ENCODE peak calls at places on chromosomes 5 and 9, in five cellular contexts. Y is K562, T is H1, Q is HepG2, W is SK-N-SH. P is an unnamed sample.

GRCh38 chr9:79862921-79863890 is 291.4 kb downstream of the TLE4 start:
- DNase-seq in W (no peak), Q (no peak), T (no peak), Y (no peak), P (no peak)

GRCh38 chr9:89278997-89279739 is 31.8 kb upstream of the CKS2 start:
- DNase-seq in Q (peak), Y (peak), W (peak), T (no peak), P (no peak)

GRCh38 chr9:92035146-92035545 is 80.1 kb downstream of the SPTLC1 start:
- DNase-seq in W (no peak), T (no peak), Y (no peak), Q (no peak), P (no peak)

GRCh38 chr5:77425998-77426659 is 66.0 kb downstream of the WDR41 start:
- DNase-seq in Y (no peak), T (no peak), Q (peak), W (no peak), P (no peak)

GRCh38 chr9:16744386-16744785 is 126.1 kb downstream of the BNC2 start:
- DNase-seq in W (no peak), Y (no peak), T (no peak), Q (no peak), P (no peak)

GRCh38 chr5:150215978-150216944 is 26.4 kb downstream of the SLC6A7 start:
- DNase-seq in T (no peak), Q (peak), Y (peak), W (no peak), P (no peak)

GRCh38 chr9:131587906-131588305 is 42.6 kb downstream of the PRRT1B start:
- DNase-seq in W (no peak), T (no peak), Y (no peak), Q (no peak), P (no peak)

GRCh38 chr5:54727874-54728273 is 210.3 kb downstream of the SNX18 start:
- DNase-seq in Y (no peak), T (no peak), Q (no peak), W (no peak), P (no peak)

GRCh38 chr5:179494774-179495173 is 55.6 kb upstream of the RUFY1 start:
- DNase-seq in W (no peak), Y (no peak), T (no peak), Q (no peak), P (no peak)

GRCh38 chr5:169258372-169259000 is 42.5 kb downstream of the SLIT3 start:
- DNase-seq in W (no peak), Q (no peak), Y (no peak), T (no peak), P (no peak)

GRCh38 chr5:4941957-4942830 is 197.9 kb upstream of the ADAMTS16 start:
- DNase-seq in Y (peak), W (peak), Q (no peak), T (peak), P (no peak)

GRCh38 chr9:119284118-119284517 is 85.1 kb downstream of the BRINP1 start:
- DNase-seq in T (no peak), W (peak), Q (peak), Y (no peak), P (no peak)

GRCh38 chr5:53714324-53715010 is 154.0 kb downstream of the NDUFS4 start:
- DNase-seq in T (no peak), Q (no peak), W (no peak), Y (no peak), P (no peak)

GRCh38 chr9:114356792-114357191 is 27.1 kb downstream of the ORM2 start:
- DNase-seq in W (no peak), T (no peak), Y (no peak), Q (no peak), P (no peak)

GRCh38 chr5:16160706-16161105 is 18.9 kb downstream of the MARCHF11 start:
- DNase-seq in Y (peak), Q (peak), W (no peak), T (no peak), P (peak)

GRCh38 chr9:14346301-14346721 is 32.4 kb upstream of the NFIB start:
- DNase-seq in Q (no peak), W (peak), T (no peak), Y (no peak), P (no peak)

GRCh38 chr5:157651623-157652376 is 438 bp downstream of the SOX30 start:
- DNase-seq in T (peak), W (no peak), Q (no peak), Y (no peak), P (peak)

GRCh38 chr9:76521244-76521673 is 62.3 kb downstream of the GCNT1 start:
- DNase-seq in W (no peak), Y (no peak), Q (no peak), T (no peak), P (no peak)

GRCh38 chr9:129632460-129632859 is 6.5 kb downstream of the NTMT1 start:
- DNase-seq in Q (no peak), T (no peak), W (no peak), Y (no peak), P (no peak)

GRCh38 chr9:14314424-14314928 is 535 bp upstream of the NFIB start:
- DNase-seq in Y (peak), W (peak), T (no peak), Q (peak), P (no peak)

GRCh38 chr5:134975843-134976242 is 8.1 kb downstream of the CATSPER3 start:
- DNase-seq in T (no peak), Q (no peak), W (no peak), Y (no peak), P (no peak)

GRCh38 chr5:143142596-143143435 is 260.7 kb downstream of the NR3C1 start:
- DNase-seq in T (no peak), W (no peak), Y (no peak), Q (no peak), P (no peak)

GRCh38 chr9:6149315-6149714 is 66.3 kb upstream of the IL33 start:
- DNase-seq in Q (no peak), Y (no peak), W (no peak), T (no peak), P (no peak)

GRCh38 chr9:26812217-26812616 is 80.4 kb downstream of the CAAP1 start:
- DNase-seq in Y (no peak), Q (no peak), T (no peak), W (no peak), P (peak)

GRCh38 chr5:27494845-27495244 is 456.5 kb upstream of the CDH9 start:
- DNase-seq in Q (no peak), Y (no peak), T (no peak), W (no peak), P (no peak)

GRCh38 chr5:5767286-5767928 is 344.9 kb downstream of the ICE1 start:
- DNase-seq in Y (no peak), W (no peak), Q (no peak), T (no peak), P (no peak)

GRCh38 chr9:95808001-95808400 is 67.5 kb upstream of the ERCC6L2 start:
- DNase-seq in W (no peak), Q (no peak), Y (no peak), T (no peak), P (no peak)

GRCh38 chr5:17379188-17379951 is 118.7 kb upstream of the TAF11L2 start:
- DNase-seq in Y (no peak), T (no peak), W (peak), Q (no peak), P (no peak)

GRCh38 chr9:91273853-91274552 is 87.7 kb downstream of the AUH start:
- DNase-seq in W (no peak), Q (peak), Y (peak), T (no peak), P (no peak)

GRCh38 chr5:14281746-14282181 is 138.6 kb downstream of the TRIO start:
- DNase-seq in W (no peak), Q (no peak), T (no peak), Y (peak), P (no peak)

GRCh38 chr9:130212543-130213297 is 40.5 kb downstream of the NCS1 start:
- DNase-seq in T (no peak), Y (no peak), W (no peak), Q (no peak), P (no peak)

GRCh38 chr5:41268894-41269293 is 55.6 kb upstream of the C6 start:
- DNase-seq in Y (no peak), T (no peak), Q (no peak), W (no peak), P (no peak)

GRCh38 chr9:115109486-115109885 is 8.5 kb downstream of the TNC start:
- DNase-seq in W (no peak), Q (no peak), T (no peak), Y (no peak), P (no peak)

GRCh38 chr5:59864718-59865117 is 28.8 kb downstream of the PDE4D start:
- DNase-seq in T (no peak), Q (no peak), Y (no peak), W (no peak), P (no peak)

GRCh38 chr5:370959-371810 is 49.7 kb downstream of the AHRR start:
- DNase-seq in W (no peak), Y (no peak), T (peak), Q (no peak), P (no peak)

GRCh38 chr5:115430374-115430773 is 114.2 kb downstream of the FEM1C start:
- DNase-seq in Q (no peak), W (no peak), Y (no peak), T (no peak), P (no peak)

GRCh38 chr5:110054240-110054639 is 364.5 kb downstream of the MAN2A1 start:
- DNase-seq in Q (peak), Y (no peak), T (no peak), W (peak), P (peak)
- TF ChIP-seq CHD2 in Q (no peak), Y (no peak), T (no peak), W (no peak), P (no peak)

DNA sequence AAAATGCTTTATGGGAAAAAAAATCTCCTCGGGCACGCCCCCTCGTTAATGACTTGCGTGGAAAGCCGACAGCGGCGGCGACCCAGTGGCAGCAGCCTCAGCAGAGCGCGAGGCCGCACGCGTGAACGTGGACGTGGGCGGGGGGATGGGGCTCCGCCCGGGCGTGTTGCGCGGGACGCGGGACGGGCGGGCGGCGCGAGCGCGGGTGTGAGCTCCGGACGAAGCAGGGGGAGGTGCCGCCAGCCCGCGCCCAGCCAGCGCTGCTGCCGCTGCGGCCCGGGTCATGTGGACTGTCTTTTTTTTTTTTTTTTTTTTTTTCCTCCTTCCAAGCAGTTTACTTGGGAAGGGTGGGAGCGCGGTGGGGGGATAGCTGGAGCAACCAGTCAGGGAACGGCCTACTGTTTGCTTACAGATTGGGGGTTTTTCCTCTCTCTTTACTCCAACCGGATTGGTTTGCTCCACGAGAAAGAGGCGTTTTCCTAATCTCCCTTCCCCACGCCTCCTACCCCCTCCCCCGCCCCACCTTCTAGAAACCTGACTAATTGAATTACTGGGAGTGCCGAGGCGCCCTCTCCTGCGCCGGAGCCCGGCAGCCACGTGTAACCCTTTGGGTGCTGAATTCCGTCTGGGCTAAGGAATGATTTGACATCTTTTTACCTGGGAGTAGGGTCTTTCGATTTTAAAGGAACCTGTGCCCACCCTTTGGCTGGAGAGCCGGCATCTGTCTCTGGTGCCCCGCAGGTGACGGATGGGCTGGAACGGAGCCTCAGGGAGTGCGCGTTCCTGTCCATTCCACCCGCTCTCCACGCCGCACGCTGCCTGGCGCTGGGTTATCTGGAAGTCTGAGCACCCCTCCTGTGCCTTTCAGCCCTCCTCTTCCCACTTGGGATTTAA is 1.7 kb upstream of the EFNA5 start:
- DNase-seq in T (peak), Q (peak), W (peak), Y (peak), P (no peak)
- TF ChIP-seq GABPA in T (no peak), Q (no peak), W (no peak), Y (no peak), P (no peak)

DNA sequence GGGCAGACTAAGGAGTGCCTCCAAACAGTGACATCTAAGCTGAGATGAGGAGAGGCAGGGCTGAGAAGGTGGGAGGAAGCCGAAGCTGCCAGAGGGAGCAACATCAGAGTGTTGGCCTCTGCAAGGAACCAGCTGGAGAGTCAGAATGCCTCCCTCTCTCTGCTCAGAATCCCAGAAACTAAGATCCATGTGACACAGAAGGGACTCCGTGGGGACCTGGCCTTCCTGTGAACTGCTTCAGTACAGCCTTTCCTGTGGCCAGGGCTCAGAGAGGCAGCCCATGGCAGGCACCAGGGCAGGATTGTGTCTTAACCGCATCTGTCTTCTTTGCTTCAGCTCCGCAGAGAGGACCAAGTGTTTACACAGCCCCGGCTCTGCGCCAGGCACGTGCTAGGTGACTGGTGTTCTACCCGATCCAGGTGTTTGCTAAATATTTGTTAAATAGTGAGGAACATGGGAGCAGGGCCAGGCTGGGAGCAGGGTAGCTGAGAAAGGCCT is 33.5 kb downstream of the KCNMB1 start:
- DNase-seq in T (peak), Q (no peak), W (no peak), Y (no peak), P (no peak)
- TF ChIP-seq CHD2 in T (no peak), Q (no peak), W (no peak), Y (no peak), P (no peak)

DNA sequence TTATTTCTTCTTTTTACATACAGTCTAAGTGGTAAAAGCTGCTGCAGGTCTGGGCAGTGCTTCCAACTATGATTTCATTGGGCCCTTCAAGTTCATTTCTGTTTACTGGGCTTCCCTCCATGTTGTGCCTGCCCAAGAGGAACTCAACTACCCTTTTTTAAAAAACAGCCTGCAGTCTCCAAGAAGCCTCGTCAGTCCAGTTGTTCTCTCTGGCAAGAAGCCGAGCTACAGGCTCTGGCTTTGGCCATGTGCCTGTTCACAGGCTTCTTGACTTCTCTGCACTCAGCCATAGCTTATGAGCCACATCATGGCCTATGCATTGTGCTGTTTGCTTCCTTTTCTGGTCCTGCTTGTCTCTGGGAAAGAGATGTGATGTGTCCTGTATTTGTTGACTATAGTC is 119.7 kb upstream of the PJA2 start:
- DNase-seq in T (no peak), Y (no peak), Q (no peak), W (no peak), P (no peak)
- TF ChIP-seq GABPA in T (no peak), Y (no peak), Q (no peak), W (no peak), P (no peak)

DNA sequence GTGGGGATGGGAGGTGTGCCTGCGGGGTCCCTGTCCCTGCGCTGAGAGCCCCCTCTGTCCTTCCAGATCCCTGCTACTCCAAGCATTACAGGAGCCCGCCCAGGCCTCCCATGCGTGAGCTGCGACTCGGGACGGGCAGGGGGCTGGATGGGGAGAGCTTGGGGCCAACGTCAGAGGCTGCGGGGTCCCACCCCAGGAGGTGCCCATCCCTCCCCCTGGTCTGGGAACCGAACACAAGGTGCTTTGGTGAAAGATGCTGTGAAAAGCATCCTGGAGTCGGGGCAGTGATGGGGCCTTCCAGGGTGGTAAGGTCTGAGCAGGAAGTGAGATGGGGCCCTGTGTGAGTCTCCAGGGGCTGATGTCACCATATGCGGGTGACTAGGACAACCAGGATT is 2.7 kb downstream of the LCN9 start:
- DNase-seq in Q (no peak), W (peak), Y (no peak), T (no peak), P (no peak)
- TF ChIP-seq CHD2 in Q (no peak), W (no peak), Y (no peak), T (no peak), P (no peak)

GRCh38 chr5:170312666-170313065 is 15.1 kb upstream of the LCP2 start:
- DNase-seq in Y (no peak), T (no peak), W (no peak), Q (no peak), P (no peak)
- TF ChIP-seq GABPA in Y (no peak), T (no peak), W (no peak), Q (no peak), P (no peak)